ENCODE peak calls at places on chromosomes 6 and 20, in eight cellular contexts. A is activated T-cell treated with anti-CD3 and anti-CD28 coated beads, Interleukin-2, amount 50 U/mL, for 72 hours; N is GM04504; F is NAMALWA; I is NCI-H82; O is COR-L47; C is ELR; K is fibroblast of lung. E is an unnamed sample.
A peak's percentile ranks its signal among the peaks of the same experiment; 100 is the strongest.

GRCh38 chr6:148565931-148566663 is 180.7 kb upstream of the UST start:
- DNase-seq in K (peak; percentile 99), C (peak; percentile 95), I (no peak), A (peak; percentile 9), F (no peak), N (peak; percentile 82), O (no peak), E (no peak)

GRCh38 chr20:42261766-42262165 is 643.6 kb upstream of the CHD6 start:
- DNase-seq in O (no peak), K (no peak), N (no peak), A (no peak), I (peak; percentile 94), C (no peak), F (no peak), E (no peak)

GRCh38 chr6:169092375-169092774 is 161.3 kb downstream of the THBS2 start:
- DNase-seq in A (no peak), N (no peak), I (no peak), F (no peak), O (no peak), K (peak; percentile 39), C (no peak), E (no peak)

GRCh38 chr6:37381579-37381978 is 27.8 kb downstream of the RNF8 start:
- DNase-seq in I (peak; percentile 86), K (peak; percentile 72), N (no peak), A (peak; percentile 18), O (peak; percentile 91), F (peak; percentile 86), C (peak; percentile 72), E (peak; percentile 97)

GRCh38 chr20:41800040-41800439 is 181.9 kb upstream of the CHD6 start:
- DNase-seq in O (no peak), A (no peak), C (no peak), I (no peak), N (no peak), F (peak; percentile 34), K (no peak), E (no peak)

GRCh38 chr6:620950-621349 is 36.0 kb downstream of the HUS1B start:
- DNase-seq in O (no peak), N (no peak), F (no peak), I (no peak), K (no peak), C (no peak), A (no peak), E (no peak)

GRCh38 chr20:37564388-37565133 is 36.9 kb upstream of the BLCAP start:
- DNase-seq in I (peak; percentile 87), F (peak; percentile 53), O (peak; percentile 26), K (no peak), C (peak; percentile 62), N (peak; percentile 7), A (peak; percentile 47), E (peak; percentile 24)

GRCh38 chr6:139425780-139426179 is 51.3 kb upstream of the CITED2 start:
- DNase-seq in F (no peak), K (peak; percentile 40), O (no peak), I (no peak), A (no peak), N (no peak), C (no peak), E (no peak)

GRCh38 chr20:58612021-58612700 is 38.9 kb upstream of the STX16 start:
- DNase-seq in F (no peak), K (peak; percentile 30), C (no peak), A (no peak), O (no peak), N (no peak), I (peak; percentile 17), E (no peak)

GRCh38 chr6:16778521-16778920 is 17.3 kb upstream of the ATXN1 start:
- DNase-seq in C (no peak), K (no peak), O (no peak), N (no peak), A (no peak), F (no peak), I (no peak), E (no peak)

GRCh38 chr20:24608926-24609667 is 139.7 kb downstream of the SYNDIG1 start:
- DNase-seq in N (no peak), I (no peak), C (no peak), O (no peak), K (no peak), F (no peak), A (no peak), E (no peak)

GRCh38 chr6:26412225-26412624 is 10.2 kb downstream of the BTN3A1 start:
- DNase-seq in C (no peak), F (no peak), I (peak; percentile 7), A (no peak), N (no peak), K (no peak), O (no peak), E (no peak)

GRCh38 chr20:17519606-17520285 is 11.4 kb downstream of the BFSP1 start:
- DNase-seq in A (no peak), I (no peak), O (no peak), F (no peak), K (no peak), N (no peak), C (no peak), E (no peak)

GRCh38 chr20:58389324-58389967 is 417 bp downstream of the VAPB start:
- DNase-seq in A (peak; percentile 46), K (peak; percentile 43), F (peak; percentile 59), C (peak; percentile 64), O (no peak), N (peak; percentile 22), I (peak; percentile 36), E (peak; percentile 51)

GRCh38 chr20:51346686-51347485 is 195.6 kb downstream of the NFATC2 start:
- DNase-seq in I (no peak), N (no peak), O (no peak), C (peak; percentile 91), K (peak; percentile 76), F (peak; percentile 10), A (no peak), E (no peak)

GRCh38 chr6:137217801-137218472 is 1.2 kb downstream of the IFNGR1 start:
- DNase-seq in C (peak; percentile 32), F (peak; percentile 43), I (peak; percentile 11), N (no peak), A (peak; percentile 10), O (no peak), K (peak; percentile 29), E (no peak)